ENCODE peak calls at places on chromosomes 3 and 15, in eight cellular contexts. One of them, this sample, is unnamed.

GRCh38 chr3:46469680-46470357 is 5.1 kb upstream of the LTF start:
- DNase-seq in ovary: no peak
- DNase-seq in spleen: no peak
- DNase-seq in adrenal gland: no peak
- DNase-seq in transverse colon: no peak
- DNase-seq in body of pancreas: peak
- DNase-seq in heart left ventricle: no peak
- DNase-seq in lower leg skin: peak
- DNase-seq in this sample: no peak

GRCh38 chr15:60673918-60674558 is 195.1 kb upstream of the ICE2 start:
- DNase-seq in adrenal gland: peak
- DNase-seq in spleen: no peak
- DNase-seq in ovary: peak
- DNase-seq in lower leg skin: peak
- DNase-seq in heart left ventricle: peak
- DNase-seq in body of pancreas: peak
- DNase-seq in transverse colon: peak
- DNase-seq in this sample: peak

GRCh38 chr3:73407572-73407971 is 217.2 kb downstream of the PDZRN3 start:
- DNase-seq in heart left ventricle: no peak
- DNase-seq in body of pancreas: no peak
- DNase-seq in ovary: no peak
- DNase-seq in transverse colon: no peak
- DNase-seq in lower leg skin: no peak
- DNase-seq in spleen: no peak
- DNase-seq in adrenal gland: no peak
- DNase-seq in this sample: no peak

GRCh38 chr15:60591491-60592385 is 112.8 kb upstream of the ICE2 start:
- DNase-seq in transverse colon: peak
- DNase-seq in heart left ventricle: peak
- DNase-seq in lower leg skin: peak
- DNase-seq in adrenal gland: peak
- DNase-seq in body of pancreas: peak
- DNase-seq in spleen: peak
- DNase-seq in ovary: peak
- DNase-seq in this sample: peak

GRCh38 chr3:183951459-183951858 is 66.2 kb downstream of the ABCC5 start:
- DNase-seq in body of pancreas: no peak
- DNase-seq in lower leg skin: no peak
- DNase-seq in adrenal gland: no peak
- DNase-seq in ovary: no peak
- DNase-seq in heart left ventricle: no peak
- DNase-seq in spleen: no peak
- DNase-seq in transverse colon: no peak
- DNase-seq in this sample: no peak

GRCh38 chr3:85576091-85576690 is 617.4 kb downstream of the CADM2 start:
- DNase-seq in body of pancreas: peak
- DNase-seq in ovary: no peak
- DNase-seq in spleen: no peak
- DNase-seq in transverse colon: peak
- DNase-seq in heart left ventricle: peak
- DNase-seq in lower leg skin: no peak
- DNase-seq in adrenal gland: peak
- DNase-seq in this sample: peak

GRCh38 chr3:149273096-149273751 is 51.6 kb upstream of the CP start:
- DNase-seq in lower leg skin: no peak
- DNase-seq in ovary: no peak
- DNase-seq in body of pancreas: peak
- DNase-seq in heart left ventricle: no peak
- DNase-seq in adrenal gland: peak
- DNase-seq in spleen: no peak
- DNase-seq in transverse colon: peak
- DNase-seq in this sample: peak

GRCh38 chr3:78855190-78855589 is 912.6 kb downstream of the ROBO1 start:
- DNase-seq in ovary: no peak
- DNase-seq in body of pancreas: no peak
- DNase-seq in lower leg skin: no peak
- DNase-seq in heart left ventricle: no peak
- DNase-seq in transverse colon: no peak
- DNase-seq in spleen: no peak
- DNase-seq in adrenal gland: no peak
- DNase-seq in this sample: no peak

GRCh38 chr15:31254431-31255175 is 72.0 kb upstream of the KLF13 start:
- DNase-seq in heart left ventricle: no peak
- DNase-seq in ovary: no peak
- DNase-seq in body of pancreas: no peak
- DNase-seq in spleen: peak
- DNase-seq in adrenal gland: peak
- DNase-seq in transverse colon: peak
- DNase-seq in lower leg skin: no peak
- DNase-seq in this sample: no peak

GRCh38 chr3:168093790-168094189 is 1.9 kb downstream of the GOLIM4 start:
- DNase-seq in body of pancreas: no peak
- DNase-seq in spleen: no peak
- DNase-seq in adrenal gland: no peak
- DNase-seq in lower leg skin: no peak
- DNase-seq in heart left ventricle: no peak
- DNase-seq in ovary: no peak
- DNase-seq in transverse colon: no peak
- DNase-seq in this sample: no peak

GRCh38 chr15:28111552-28111951 is 12.4 kb upstream of the OCA2 start:
- DNase-seq in ovary: peak
- DNase-seq in lower leg skin: peak
- DNase-seq in body of pancreas: no peak
- DNase-seq in heart left ventricle: no peak
- DNase-seq in spleen: peak
- DNase-seq in adrenal gland: no peak
- DNase-seq in transverse colon: no peak
- DNase-seq in this sample: no peak

GRCh38 chr3:51389423-51390183 is 1.5 kb upstream of the RBM15B start:
- DNase-seq in body of pancreas: peak
- DNase-seq in ovary: no peak
- DNase-seq in transverse colon: peak
- DNase-seq in lower leg skin: peak
- DNase-seq in heart left ventricle: peak
- DNase-seq in spleen: peak
- DNase-seq in adrenal gland: peak
- DNase-seq in this sample: peak

GRCh38 chr3:98966434-98966833 is 64.9 kb upstream of the DCBLD2 start:
- DNase-seq in body of pancreas: no peak
- DNase-seq in heart left ventricle: no peak
- DNase-seq in spleen: no peak
- DNase-seq in transverse colon: no peak
- DNase-seq in lower leg skin: no peak
- DNase-seq in ovary: no peak
- DNase-seq in adrenal gland: no peak
- DNase-seq in this sample: no peak

GRCh38 chr3:110343376-110343775 is 728.2 kb upstream of the NECTIN3 start:
- DNase-seq in ovary: no peak
- DNase-seq in adrenal gland: no peak
- DNase-seq in spleen: no peak
- DNase-seq in transverse colon: no peak
- DNase-seq in body of pancreas: no peak
- DNase-seq in heart left ventricle: no peak
- DNase-seq in lower leg skin: no peak
- DNase-seq in this sample: no peak

GRCh38 chr3:112670824-112671223 is 29.9 kb upstream of the CCDC80 start:
- DNase-seq in heart left ventricle: no peak
- DNase-seq in transverse colon: no peak
- DNase-seq in adrenal gland: no peak
- DNase-seq in lower leg skin: no peak
- DNase-seq in body of pancreas: no peak
- DNase-seq in ovary: no peak
- DNase-seq in spleen: no peak
- DNase-seq in this sample: no peak

GRCh38 chr15:31263751-31264533 is 62.7 kb upstream of the KLF13 start:
- DNase-seq in spleen: peak
- DNase-seq in body of pancreas: peak
- DNase-seq in heart left ventricle: peak
- DNase-seq in lower leg skin: peak
- DNase-seq in transverse colon: peak
- DNase-seq in adrenal gland: peak
- DNase-seq in ovary: no peak
- DNase-seq in this sample: peak

GRCh38 chr3:63656791-63657190 is 4.3 kb downstream of the SNTN start:
- DNase-seq in spleen: no peak
- DNase-seq in transverse colon: no peak
- DNase-seq in heart left ventricle: no peak
- DNase-seq in body of pancreas: no peak
- DNase-seq in lower leg skin: no peak
- DNase-seq in adrenal gland: no peak
- DNase-seq in ovary: no peak
- DNase-seq in this sample: no peak

DNA sequence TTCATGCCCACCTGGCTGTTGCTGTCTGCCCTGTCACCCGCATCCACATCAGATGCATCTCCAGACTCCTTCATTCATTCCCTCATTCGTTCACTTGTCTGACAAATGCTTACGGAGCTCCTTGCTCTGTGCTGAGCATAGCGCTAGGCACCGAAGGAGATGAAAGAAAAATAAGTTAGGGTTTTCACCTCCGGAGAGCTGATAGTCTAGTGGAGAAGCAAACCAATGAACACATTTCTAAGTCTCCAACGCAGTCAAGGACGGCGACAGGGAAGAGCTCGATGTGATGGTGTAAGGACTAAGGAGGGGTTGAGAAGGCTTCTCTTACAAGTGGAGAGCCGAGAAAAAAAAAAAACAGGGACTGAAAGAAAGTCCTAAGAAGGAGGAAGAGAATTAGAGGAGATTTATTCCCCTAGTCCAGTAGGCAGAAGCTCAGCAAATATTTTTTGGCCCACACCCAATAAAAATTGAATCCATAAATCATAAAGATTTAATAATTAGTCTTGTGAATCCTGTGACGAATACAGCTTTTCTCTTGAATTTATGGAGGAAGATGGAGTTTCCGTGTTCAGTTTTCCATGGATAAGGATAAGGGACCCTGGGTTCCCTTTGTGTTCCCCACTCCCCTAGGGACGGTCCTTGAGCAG is 127.2 kb upstream of the DLG1 start:
- DNase-seq in ovary: no peak
- DNase-seq in spleen: no peak
- DNase-seq in heart left ventricle: no peak
- DNase-seq in transverse colon: no peak
- DNase-seq in lower leg skin: no peak
- DNase-seq in adrenal gland: no peak
- DNase-seq in body of pancreas: no peak
- DNase-seq in this sample: no peak
- TF ChIP-seq POLR2A in ovary: no peak
- TF ChIP-seq POLR2A in spleen: no peak
- TF ChIP-seq POLR2A in heart left ventricle: no peak
- TF ChIP-seq POLR2A in transverse colon: no peak
- TF ChIP-seq POLR2A in lower leg skin: no peak
- TF ChIP-seq POLR2A in adrenal gland: no peak
- TF ChIP-seq POLR2A in body of pancreas: no peak
- TF ChIP-seq POLR2A in this sample: no peak

GRCh38 chr15:39438795-39439577 is 141.9 kb upstream of the THBS1 start:
- DNase-seq in adrenal gland: no peak
- DNase-seq in ovary: no peak
- DNase-seq in spleen: no peak
- DNase-seq in body of pancreas: no peak
- DNase-seq in transverse colon: no peak
- DNase-seq in lower leg skin: no peak
- DNase-seq in heart left ventricle: peak
- DNase-seq in this sample: no peak
- TF ChIP-seq CTCF in adrenal gland: no peak
- TF ChIP-seq CTCF in ovary: no peak
- TF ChIP-seq CTCF in spleen: no peak
- TF ChIP-seq CTCF in body of pancreas: peak
- TF ChIP-seq CTCF in transverse colon: no peak
- TF ChIP-seq CTCF in lower leg skin: no peak
- TF ChIP-seq CTCF in heart left ventricle: no peak
- TF ChIP-seq CTCF in this sample: no peak

DNA sequence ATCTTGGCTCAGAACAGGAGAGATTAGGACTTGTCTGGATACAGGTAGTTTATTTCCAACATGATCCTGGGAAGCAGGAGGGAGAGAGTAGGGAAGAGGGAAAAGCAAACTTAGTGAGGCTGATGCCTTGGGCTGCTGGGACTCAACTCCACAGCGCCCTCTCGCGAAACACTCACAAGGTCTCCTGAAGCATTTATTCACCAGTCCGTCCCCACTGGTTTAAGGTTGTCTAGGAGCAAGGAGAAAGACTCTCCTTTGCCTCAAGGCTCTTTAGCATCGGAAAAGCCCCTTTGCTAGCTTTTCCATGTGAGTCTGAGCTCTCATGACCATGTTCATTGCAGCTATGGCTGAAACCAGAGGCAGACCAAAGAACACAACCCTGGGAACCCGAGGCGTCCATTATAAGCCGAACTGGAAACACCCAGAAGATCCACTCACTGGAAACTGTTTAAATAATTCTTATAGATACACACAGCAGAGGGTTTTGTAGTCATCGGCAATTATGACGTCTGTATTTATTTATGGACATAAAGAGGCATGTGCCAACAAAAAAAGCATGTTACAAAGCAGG is 244.5 kb downstream of the CD47 start:
- DNase-seq in body of pancreas: peak
- DNase-seq in adrenal gland: peak
- DNase-seq in transverse colon: peak
- DNase-seq in spleen: no peak
- DNase-seq in ovary: peak
- DNase-seq in heart left ventricle: peak
- DNase-seq in lower leg skin: peak
- DNase-seq in this sample: peak
- TF ChIP-seq POLR2A in body of pancreas: no peak
- TF ChIP-seq POLR2A in adrenal gland: no peak
- TF ChIP-seq POLR2A in transverse colon: no peak
- TF ChIP-seq POLR2A in spleen: no peak
- TF ChIP-seq POLR2A in ovary: no peak
- TF ChIP-seq POLR2A in heart left ventricle: no peak
- TF ChIP-seq POLR2A in lower leg skin: no peak
- TF ChIP-seq POLR2A in this sample: no peak

GRCh38 chr3:36842275-36842674 is 77.9 kb upstream of the DCLK3 start:
- DNase-seq in lower leg skin: no peak
- DNase-seq in spleen: no peak
- DNase-seq in body of pancreas: no peak
- DNase-seq in heart left ventricle: no peak
- DNase-seq in transverse colon: no peak
- DNase-seq in adrenal gland: no peak
- DNase-seq in ovary: no peak
- DNase-seq in this sample: no peak

GRCh38 chr3:36840453-36840921 is 76.1 kb upstream of the DCLK3 start:
- DNase-seq in spleen: no peak
- DNase-seq in lower leg skin: no peak
- DNase-seq in ovary: no peak
- DNase-seq in transverse colon: no peak
- DNase-seq in body of pancreas: no peak
- DNase-seq in adrenal gland: no peak
- DNase-seq in heart left ventricle: peak
- DNase-seq in this sample: peak

GRCh38 chr3:36832406-36832805 is 68.1 kb upstream of the DCLK3 start:
- DNase-seq in lower leg skin: no peak
- DNase-seq in heart left ventricle: no peak
- DNase-seq in adrenal gland: no peak
- DNase-seq in ovary: no peak
- DNase-seq in spleen: no peak
- DNase-seq in transverse colon: no peak
- DNase-seq in body of pancreas: no peak
- DNase-seq in this sample: peak

GRCh38 chr3:36833160-36833814 is 68.9 kb upstream of the DCLK3 start:
- DNase-seq in ovary: no peak
- DNase-seq in lower leg skin: no peak
- DNase-seq in heart left ventricle: no peak
- DNase-seq in spleen: no peak
- DNase-seq in body of pancreas: no peak
- DNase-seq in adrenal gland: no peak
- DNase-seq in transverse colon: no peak
- DNase-seq in this sample: peak

GRCh38 chr3:36837089-36837488 is 72.7 kb upstream of the DCLK3 start:
- DNase-seq in adrenal gland: no peak
- DNase-seq in body of pancreas: no peak
- DNase-seq in transverse colon: no peak
- DNase-seq in ovary: no peak
- DNase-seq in lower leg skin: no peak
- DNase-seq in spleen: no peak
- DNase-seq in heart left ventricle: no peak
- DNase-seq in this sample: no peak
- TF ChIP-seq CTCF in adrenal gland: no peak
- TF ChIP-seq CTCF in body of pancreas: no peak
- TF ChIP-seq CTCF in transverse colon: no peak
- TF ChIP-seq CTCF in ovary: no peak
- TF ChIP-seq CTCF in lower leg skin: no peak
- TF ChIP-seq CTCF in spleen: no peak
- TF ChIP-seq CTCF in heart left ventricle: no peak
- TF ChIP-seq CTCF in this sample: no peak

This sample was measured in thyroid gland.